ENCODE peak calls at places on chromosomes 5 and 9, in five cellular contexts. Z is GM23248; F is CD4-positive, CD25-positive, alpha-beta regulatory T cell; C is cardiac fibroblast; G is dorsolateral prefrontal cortex. L is an unnamed sample.

GRCh38 chr9:4796988-4797956 is 4.5 kb downstream of the RCL1 start:
- DNase-seq in Z (peak; percentile 71), F (no peak), C (peak; percentile 58), G (no peak), L (no peak)

GRCh38 chr5:43947870-43948269 is 344.9 kb downstream of the NNT start:
- DNase-seq in Z (peak; percentile 16), F (no peak), C (peak; percentile 31), G (no peak), L (no peak)

GRCh38 chr5:132180134-132180745 is 47.4 kb downstream of the P4HA2 start:
- DNase-seq in Z (peak; percentile 87), F (no peak), C (peak; percentile 84), G (no peak), L (no peak)

GRCh38 chr9:124133752-124134151 is 122.2 kb downstream of the LHX2 start:
- DNase-seq in Z (peak; percentile 59), F (no peak), C (peak; percentile 70), G (no peak), L (no peak)

GRCh38 chr9:94874316-94874715 is 147.8 kb downstream of the AOPEP start:
- DNase-seq in Z (peak; percentile 88), F (no peak), C (peak; percentile 77), G (no peak), L (no peak)

GRCh38 chr9:35353731-35354365 is 136.1 kb upstream of the RUSC2 start:
- DNase-seq in Z (peak; percentile 61), F (no peak), C (no peak), G (no peak), L (no peak)

GRCh38 chr5:154190652-154191304 is at the start of gene GALNT10:
- DNase-seq in Z (peak; percentile 90), F (no peak), C (peak; percentile 84), G (no peak), L (peak; percentile 73)

GRCh38 chr5:15806613-15807012 is 306.6 kb downstream of the FBXL7 start:
- DNase-seq in Z (no peak), F (no peak), C (no peak), G (no peak), L (no peak)

GRCh38 chr5:44546283-44546682 is 157.1 kb upstream of the FGF10 start:
- DNase-seq in Z (peak; percentile 86), F (no peak), C (peak; percentile 2), G (no peak), L (no peak)

GRCh38 chr5:53475320-53475719 is 5.1 kb upstream of the FST start:
- DNase-seq in Z (no peak), F (no peak), C (no peak), G (no peak), L (no peak)

GRCh38 chr9:137421838-137422667 is 909 bp downstream of the EXD3 start:
- DNase-seq in Z (no peak), F (no peak), C (no peak), G (peak; percentile 43), L (no peak)

GRCh38 chr9:137416006-137416562 is 6.9 kb downstream of the EXD3 start:
- DNase-seq in Z (no peak), F (no peak), C (no peak), G (no peak), L (no peak)

GRCh38 chr9:137415451-137415850 is 7.5 kb downstream of the EXD3 start:
- DNase-seq in Z (no peak), F (no peak), C (no peak), G (no peak), L (no peak)

GRCh38 chr9:137416563-137417151 is 6.3 kb downstream of the EXD3 start:
- DNase-seq in Z (no peak), F (no peak), C (no peak), G (no peak), L (no peak)

DNA sequence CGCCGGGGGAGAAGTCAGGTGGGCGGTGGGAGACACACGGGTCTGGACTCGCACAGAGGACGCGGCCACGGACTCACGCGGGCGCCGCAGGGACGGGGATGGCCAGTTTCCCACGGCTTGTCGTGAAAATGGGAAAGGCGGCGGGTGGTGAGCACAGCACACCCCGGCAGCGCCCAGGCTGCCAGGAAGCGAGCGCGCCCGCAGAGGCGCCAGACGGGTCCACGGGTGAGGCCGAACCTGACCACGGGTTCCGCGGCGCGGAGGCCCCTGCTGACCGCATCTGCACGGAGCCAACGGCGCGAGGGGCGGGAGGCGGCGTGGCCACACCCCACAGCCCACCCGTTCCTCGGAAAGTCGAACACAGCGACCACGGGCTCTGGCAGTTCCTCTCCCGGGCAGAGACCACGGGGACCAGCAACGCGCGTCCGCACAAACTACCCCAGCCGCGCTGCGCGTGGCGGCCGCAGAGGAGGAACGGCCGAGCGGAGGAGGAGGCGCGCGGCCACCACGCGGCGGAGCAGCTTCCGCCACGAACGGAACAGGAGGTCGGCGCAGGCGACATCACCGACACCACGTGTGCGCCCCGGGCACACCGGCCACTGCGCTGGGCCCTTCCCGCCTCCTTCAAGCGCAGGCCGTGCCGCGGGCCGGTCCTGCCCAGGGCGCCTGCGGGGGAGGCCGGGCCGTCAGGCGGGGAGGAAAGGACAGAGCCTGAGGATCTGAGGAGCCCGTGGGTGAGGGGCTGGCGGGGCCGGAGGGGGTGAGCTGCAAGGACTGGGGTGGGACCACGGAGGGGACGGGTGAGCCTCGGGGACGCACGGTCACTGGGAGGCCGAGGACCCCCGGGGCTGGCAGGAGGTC is 5.6 kb downstream of the EXD3 start:
- DNase-seq in Z (no peak), F (no peak), C (no peak), G (no peak), L (no peak)
- H3K4me3 ChIP-seq in Z (no peak overlapping the region), F (no peak overlapping the region), C (no peak overlapping the region), G (peak overlapping the region; percentile 24), L (no peak overlapping the region)

GRCh38 chr9:127903557-127904475 is 4.4 kb upstream of the ST6GALNAC6 start:
- DNase-seq in Z (peak; percentile 36), F (peak; percentile 48), C (peak; percentile 48), G (no peak), L (no peak)
- H3K4me3 ChIP-seq in Z (no peak overlapping the region), F (peak overlapping the region; percentile 89), C (no peak overlapping the region), G (no peak overlapping the region), L (peak overlapping the region; percentile 72)

GRCh38 chr9:87713278-87713989 is 12.5 kb upstream of the CTSL start:
- DNase-seq in Z (peak; percentile 100), F (no peak), C (peak; percentile 99), G (no peak), L (no peak)
- H3K4me3 ChIP-seq in Z (peak overlapping the region; percentile 62), F (no peak overlapping the region), C (no peak overlapping the region), G (no peak overlapping the region), L (no peak overlapping the region)

GRCh38 chr5:151236888-151237287 is 13.0 kb upstream of the CCDC69 start:
- DNase-seq in Z (no peak), F (no peak), C (no peak), G (no peak), L (no peak)

GRCh38 chr5:151231359-151231758 is 7.5 kb upstream of the CCDC69 start:
- DNase-seq in Z (no peak), F (no peak), C (no peak), G (no peak), L (no peak)

GRCh38 chr5:151233576-151234202 is 9.8 kb upstream of the CCDC69 start:
- DNase-seq in Z (no peak), F (no peak), C (no peak), G (no peak), L (no peak)

GRCh38 chr5:151237685-151238084 is 13.8 kb upstream of the CCDC69 start:
- DNase-seq in Z (no peak), F (no peak), C (no peak), G (no peak), L (no peak)

DNA sequence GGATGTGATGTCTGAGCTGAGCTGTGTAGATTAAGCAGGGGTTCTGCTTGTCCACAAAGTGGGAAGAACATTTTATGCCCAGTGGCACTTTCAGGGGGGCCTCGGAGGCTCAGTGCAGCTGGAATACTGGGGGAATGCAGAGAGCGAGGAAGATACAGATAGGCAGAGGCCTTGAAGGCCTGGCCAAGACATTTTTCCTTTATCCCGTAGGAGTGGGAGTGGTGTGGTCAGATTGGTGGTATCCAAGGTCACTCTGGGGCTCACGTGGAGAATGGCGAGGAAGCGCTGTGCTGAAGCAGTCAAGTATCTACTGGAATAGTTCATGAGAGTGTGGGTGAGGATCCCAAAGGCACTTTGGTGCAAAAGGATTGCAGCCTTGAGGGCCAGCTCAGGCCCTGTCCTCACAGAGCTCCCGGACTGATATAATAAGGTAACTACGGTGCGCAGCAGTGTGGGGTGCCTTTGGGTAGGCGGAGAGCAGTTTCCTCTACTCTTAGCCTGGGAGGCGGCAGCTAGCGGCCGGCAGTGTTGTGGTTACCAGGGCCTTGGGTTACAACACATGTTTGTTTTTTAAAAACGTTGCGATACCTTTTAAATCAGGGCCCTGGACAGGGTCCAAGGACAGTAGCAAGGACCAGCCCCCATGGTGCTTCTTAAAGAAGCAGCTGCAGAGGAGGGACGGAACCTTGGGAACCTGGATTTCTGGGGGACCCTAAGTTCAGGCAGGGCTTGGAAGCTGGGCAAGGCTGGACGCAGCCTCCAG is 10.8 kb upstream of the CCDC69 start:
- DNase-seq in Z (peak; percentile 39), F (no peak), C (peak; percentile 93), G (no peak), L (no peak)
- H3K4me3 ChIP-seq in Z (no peak overlapping the region), F (peak overlapping the region; percentile 53), C (no peak overlapping the region), G (no peak overlapping the region), L (peak overlapping the region; percentile 2)

GRCh38 chr9:1938675-1939170 is 76.4 kb upstream of the SMARCA2 start:
- DNase-seq in Z (no peak), F (no peak), C (no peak), G (no peak), L (no peak)

GRCh38 chr9:1939466-1939865 is 75.7 kb upstream of the SMARCA2 start:
- DNase-seq in Z (no peak), F (no peak), C (no peak), G (no peak), L (no peak)

GRCh38 chr9:1941989-1942388 is 73.2 kb upstream of the SMARCA2 start:
- DNase-seq in Z (peak; percentile 30), F (no peak), C (peak; percentile 27), G (no peak), L (no peak)

GRCh38 chr9:1938135-1938534 is 77.0 kb upstream of the SMARCA2 start:
- DNase-seq in Z (no peak), F (no peak), C (no peak), G (no peak), L (no peak)

GRCh38 chr9:1939926-1940368 is 75.2 kb upstream of the SMARCA2 start:
- DNase-seq in Z (peak; percentile 38), F (no peak), C (no peak), G (no peak), L (no peak)
- H3K4me3 ChIP-seq in Z (no peak overlapping the region), F (no peak overlapping the region), C (no peak overlapping the region), G (no peak overlapping the region), L (no peak overlapping the region)

GRCh38 chr5:90983148-90983547 is 400.0 kb downstream of the ARRDC3 start:
- DNase-seq in Z (peak; percentile 49), F (no peak), C (peak; percentile 90), G (no peak), L (no peak)
- H3K4me3 ChIP-seq in Z (no peak overlapping the region), F (no peak overlapping the region), C (no peak overlapping the region), G (no peak overlapping the region), L (no peak overlapping the region)

GRCh38 chr9:107222020-107222522 is 61.0 kb upstream of the RAD23B start:
- DNase-seq in Z (no peak), F (no peak), C (peak; percentile 25), G (no peak), L (no peak)
- H3K4me3 ChIP-seq in Z (no peak overlapping the region), F (no peak overlapping the region), C (no peak overlapping the region), G (no peak overlapping the region), L (no peak overlapping the region)